ENCODE peak calls at places on chromosome 10, in eight cellular contexts. H is uterus, X is heart right ventricle, V is endothelial cell, I is HFFc6, P is neural crest cell, R is MM.1S, A is sigmoid colon. U is an unnamed sample.
A peak's percentile ranks its signal among the peaks of the same experiment; 100 is the strongest.

GRCh38 chr10:117948493-117948892 is 98.2 kb downstream of the RAB11FIP2 start:
- DNase-seq in H (no peak), X (no peak), V (no peak), I (no peak), P (no peak), R (no peak), A (no peak), U (no peak)

GRCh38 chr10:18681366-18681765 is 22.1 kb downstream of the ARL5B start:
- DNase-seq in H (no peak), X (no peak), V (no peak), I (no peak), P (no peak), R (no peak), A (no peak), U (no peak)

GRCh38 chr10:104666106-104666505 is 25.0 kb downstream of the SORCS3 start:
- DNase-seq in H (no peak), X (no peak), V (no peak), I (no peak), P (no peak), R (no peak), A (no peak), U (no peak)

GRCh38 chr10:15370212-15370740 is 813 bp downstream of the FAM171A1 start:
- DNase-seq in H (no peak), X (peak; percentile 33), V (no peak), I (peak; percentile 5), P (peak; percentile 20), R (no peak), A (peak; percentile 70), U (no peak)

GRCh38 chr10:105247831-105248499 is 606.9 kb downstream of the SORCS3 start:
- DNase-seq in H (no peak), X (no peak), V (no peak), I (no peak), P (no peak), R (no peak), A (no peak), U (no peak)

GRCh38 chr10:9863559-9864121 is 1154.0 kb upstream of the CELF2 start:
- DNase-seq in H (no peak), X (no peak), V (no peak), I (no peak), P (no peak), R (no peak), A (no peak), U (no peak)

GRCh38 chr10:125550362-125550761 is 132.6 kb downstream of the TEX36 start:
- DNase-seq in H (no peak), X (no peak), V (no peak), I (no peak), P (no peak), R (no peak), A (no peak), U (no peak)

GRCh38 chr10:3014968-3015367 is 52.4 kb upstream of the PFKP start:
- DNase-seq in H (no peak), X (no peak), V (no peak), I (no peak), P (no peak), R (no peak), A (no peak), U (no peak)

GRCh38 chr10:86347856-86348255 is 18.7 kb downstream of the GRID1 start:
- DNase-seq in H (no peak), X (no peak), V (no peak), I (no peak), P (no peak), R (no peak), A (peak; percentile 42), U (no peak)

GRCh38 chr10:86349940-86350630 is 16.5 kb downstream of the GRID1 start:
- DNase-seq in H (no peak), X (no peak), V (no peak), I (no peak), P (no peak), R (no peak), A (no peak), U (no peak)

GRCh38 chr10:86346794-86347665 is 19.6 kb downstream of the GRID1 start:
- DNase-seq in H (no peak), X (no peak), V (no peak), I (no peak), P (no peak), R (no peak), A (peak; percentile 41), U (no peak)

GRCh38 chr10:86349474-86349873 is 17.1 kb downstream of the GRID1 start:
- DNase-seq in H (no peak), X (no peak), V (peak; percentile 69), I (no peak), P (peak; percentile 34), R (no peak), A (no peak), U (peak; percentile 60)

DNA sequence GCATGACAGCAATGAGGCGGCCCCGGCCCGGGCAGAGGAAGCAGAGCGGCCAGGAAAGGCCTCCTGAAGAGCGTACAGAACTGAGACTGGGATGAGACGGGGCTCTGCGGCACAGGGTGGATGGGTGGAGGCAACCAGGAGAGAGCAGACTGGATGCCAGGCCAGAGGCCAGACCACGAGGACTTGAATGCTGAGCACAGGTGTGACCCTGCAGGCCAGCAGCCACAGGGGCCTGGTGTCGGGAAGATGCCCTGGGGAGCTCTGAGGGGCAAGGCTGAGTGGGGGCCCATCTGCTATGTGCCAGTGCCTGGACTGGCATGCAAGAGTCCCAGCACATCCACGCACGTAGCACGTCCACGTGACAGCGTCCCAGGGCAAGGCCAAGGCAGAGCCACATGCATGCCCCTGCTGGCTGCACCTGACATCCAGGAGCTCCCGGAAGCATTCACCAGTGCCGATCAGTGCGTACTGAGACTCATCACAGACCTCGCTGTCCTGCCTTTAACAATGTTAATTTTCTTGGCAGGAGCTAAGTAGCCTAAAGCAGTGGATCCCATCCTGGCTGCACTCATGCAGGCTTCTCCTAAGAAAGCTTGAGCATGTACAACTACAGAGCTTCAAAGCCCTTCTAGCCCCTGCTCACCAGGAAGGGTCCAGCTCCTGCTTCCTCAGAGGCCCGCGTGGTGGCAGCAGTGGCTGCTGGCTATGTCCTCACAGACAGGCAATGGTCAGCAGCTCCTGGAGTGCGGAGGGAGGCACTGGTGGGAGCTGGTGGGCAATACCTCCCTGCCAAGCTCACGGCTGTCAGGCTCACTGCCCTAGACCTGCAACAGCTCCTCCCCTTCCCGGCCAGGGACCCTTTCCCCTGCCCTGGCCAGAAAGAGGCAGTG is 18.0 kb downstream of the GRID1 start:
- DNase-seq in H (no peak), X (no peak), V (no peak), I (no peak), P (no peak), R (no peak), A (peak; percentile 46), U (peak; percentile 41)
- TF ChIP-seq CTCF in H (no peak), X (peak; percentile 13), V (no peak), I (peak; percentile 19), P (peak; percentile 21), R (no peak), A (no peak), U (no peak)

DNA sequence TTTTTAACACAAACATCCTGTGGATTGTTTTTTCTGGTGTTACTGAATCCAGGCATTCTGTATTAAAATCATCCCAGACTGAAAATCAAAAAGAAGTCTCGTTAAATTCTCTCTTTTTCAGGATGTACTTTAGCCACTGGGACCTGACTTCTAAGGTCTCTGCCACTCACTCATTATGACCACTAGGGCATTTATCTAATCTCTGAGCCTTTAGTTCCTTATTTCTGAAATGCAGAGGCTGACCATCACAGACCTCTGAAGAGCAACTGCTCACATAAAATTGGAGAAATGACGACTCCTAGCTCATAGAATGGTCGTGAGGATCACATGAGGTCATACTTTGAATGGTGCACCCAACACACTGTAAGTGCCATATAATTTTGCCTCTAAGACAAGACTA is 63.2 kb downstream of the KCNMA1 start:
- DNase-seq in H (no peak), X (no peak), V (no peak), I (no peak), P (no peak), R (no peak), A (no peak), U (no peak)
- TF ChIP-seq CTCF in H (no peak), X (no peak), V (no peak), I (peak; percentile 41), P (peak; percentile 38), R (peak; percentile 14), A (no peak), U (no peak)

GRCh38 chr10:130043491-130043890 is 67.1 kb downstream of the C10orf143 start:
- DNase-seq in H (peak; percentile 2), X (no peak), V (no peak), I (no peak), P (no peak), R (no peak), A (no peak), U (no peak)

GRCh38 chr10:130045801-130046321 is 64.8 kb downstream of the C10orf143 start:
- DNase-seq in H (peak; percentile 11), X (no peak), V (no peak), I (no peak), P (no peak), R (no peak), A (no peak), U (no peak)

GRCh38 chr10:130044067-130045061 is 66.3 kb downstream of the C10orf143 start:
- DNase-seq in H (peak; percentile 4), X (no peak), V (no peak), I (no peak), P (no peak), R (no peak), A (no peak), U (no peak)

GRCh38 chr10:130046591-130046990 is 64.0 kb downstream of the C10orf143 start:
- DNase-seq in H (peak; percentile 8), X (no peak), V (no peak), I (no peak), P (no peak), R (no peak), A (no peak), U (no peak)

GRCh38 chr10:130045091-130045652 is 65.5 kb downstream of the C10orf143 start:
- DNase-seq in H (peak; percentile 4), X (no peak), V (peak; percentile 55), I (no peak), P (no peak), R (no peak), A (no peak), U (peak; percentile 23)
- TF ChIP-seq CTCF in H (no peak), X (no peak), V (no peak), I (peak; percentile 75), P (no peak), R (no peak), A (no peak), U (peak; percentile 34)

GRCh38 chr10:34078798-34079470 is 736.2 kb downstream of the PARD3 start:
- DNase-seq in H (no peak), X (peak; percentile 60), V (no peak), I (no peak), P (no peak), R (no peak), A (peak; percentile 83), U (no peak)

GRCh38 chr10:34076443-34076842 is 738.7 kb downstream of the PARD3 start:
- DNase-seq in H (no peak), X (no peak), V (no peak), I (no peak), P (no peak), R (no peak), A (no peak), U (no peak)

GRCh38 chr10:34075269-34075926 is 739.7 kb downstream of the PARD3 start:
- DNase-seq in H (peak; percentile 41), X (no peak), V (no peak), I (no peak), P (no peak), R (no peak), A (peak; percentile 82), U (no peak)

GRCh38 chr10:34079702-34080484 is 735.2 kb downstream of the PARD3 start:
- DNase-seq in H (no peak), X (no peak), V (no peak), I (no peak), P (no peak), R (no peak), A (no peak), U (no peak)

DNA sequence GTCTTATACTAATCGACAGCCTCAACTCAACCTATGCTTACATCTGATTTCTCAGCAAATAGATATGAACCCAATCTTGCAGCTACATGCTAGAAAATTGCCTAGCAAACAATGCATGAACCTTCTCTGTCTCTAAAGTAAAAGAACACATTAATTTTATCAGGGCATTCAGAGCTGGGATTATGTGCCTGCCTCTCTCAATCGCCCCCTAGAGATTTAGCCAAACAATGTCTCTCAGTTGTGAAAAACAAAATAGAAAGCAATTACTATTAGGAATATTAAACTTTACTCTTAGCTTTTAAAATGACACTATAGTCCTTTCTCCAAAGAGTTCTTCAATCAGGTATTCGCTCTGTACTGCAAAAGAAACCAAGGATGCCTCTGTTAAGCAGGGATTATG is 737.1 kb downstream of the PARD3 start:
- DNase-seq in H (no peak), X (no peak), V (no peak), I (no peak), P (no peak), R (no peak), A (no peak), U (no peak)
- TF ChIP-seq CTCF in H (no peak), X (no peak), V (no peak), I (peak; percentile 39), P (no peak), R (no peak), A (no peak), U (no peak)

U was measured in nephron progenitor cell.